ENCODE peak calls at places on chromosomes 12 and 14, in nine cellular contexts. J is kidney epithelial cell; Y is GM03348; S is endothelial cell; K is activated CD8-positive, alpha-beta memory T cell treated with anti-CD3 and anti-CD28 coated beads, Interleukin-2, amount 50 U/mL, for 4 hours; Q is brain microvascular endothelial cell; B is NCI-H1105; R is stimulated activated CD8-positive, alpha-beta memory T cell treated with anti-CD3 and anti-CD28 coated beads, Interleukin-2, amount 100 ng/mL, for 1 hour; I is BE2C. X is an unnamed sample.

GRCh38 chr12:103676863-103677262 is 89.8 kb downstream of the STAB2 start:
- DNase-seq in J (no peak), Y (no peak), S (no peak), K (no peak), Q (no peak), B (no peak), R (no peak), I (no peak), X (no peak)

GRCh38 chr14:99191663-99192621 is 80.1 kb downstream of the BCL11B start:
- DNase-seq in J (peak; percentile 10), Y (peak; percentile 62), S (no peak), K (peak; percentile 20), Q (peak; percentile 53), B (peak; percentile 71), R (no peak), I (no peak), X (no peak)

GRCh38 chr14:99545574-99545973 is 58.4 kb downstream of the CCDC85C start:
- DNase-seq in J (no peak), Y (no peak), S (no peak), K (no peak), Q (no peak), B (no peak), R (no peak), I (no peak), X (no peak)

GRCh38 chr14:35993512-35993960 is 167.4 kb downstream of the BRMS1L start:
- DNase-seq in J (no peak), Y (no peak), S (no peak), K (no peak), Q (no peak), B (no peak), R (no peak), I (no peak), X (no peak)

GRCh38 chr12:64780531-64781373 is 21.5 kb upstream of the GNS start:
- DNase-seq in J (no peak), Y (peak; percentile 43), S (peak; percentile 46), K (peak; percentile 23), Q (no peak), B (peak; percentile 52), R (peak; percentile 3), I (peak; percentile 28), X (peak; percentile 44)

GRCh38 chr12:124392271-124392990 is 97.5 kb downstream of the RFLNA start:
- DNase-seq in J (no peak), Y (peak; percentile 55), S (peak; percentile 36), K (no peak), Q (peak; percentile 79), B (no peak), R (no peak), I (peak; percentile 89), X (no peak)

GRCh38 chr12:75389061-75389460 is 1.8 kb upstream of the GLIPR1L2 start:
- DNase-seq in J (peak; percentile 14), Y (peak; percentile 12), S (no peak), K (no peak), Q (peak; percentile 34), B (no peak), R (no peak), I (no peak), X (no peak)

GRCh38 chr14:64682173-64682710 is 22.0 kb upstream of the PLEKHG3 start:
- DNase-seq in J (no peak), Y (peak; percentile 87), S (no peak), K (no peak), Q (peak; percentile 32), B (no peak), R (no peak), I (no peak), X (no peak)

GRCh38 chr12:132341318-132342050 is 12.1 kb upstream of the GALNT9 start:
- DNase-seq in J (no peak), Y (no peak), S (no peak), K (no peak), Q (no peak), B (no peak), R (no peak), I (no peak), X (no peak)

GRCh38 chr14:29028973-29029582 is 262.5 kb downstream of the FOXG1 start:
- DNase-seq in J (no peak), Y (no peak), S (no peak), K (no peak), Q (no peak), B (no peak), R (no peak), I (no peak), X (peak; percentile 29)

X was measured in neuronal stem cell.